ENCODE peak calls at places on chromosome 15, in four cellular contexts. V is K562, Z is HCT116, H is GM12878. Q is an unnamed sample.

GRCh38 chr15:41936649-41937567 is 35.4 kb downstream of the EHD4 start:
- DNase-seq in V (no peak), Z (no peak), H (no peak), Q (no peak)

GRCh38 chr15:73899197-73900128 is 26.1 kb downstream of the TBC1D21 start:
- DNase-seq in V (no peak), Z (no peak), H (no peak), Q (no peak)

GRCh38 chr15:59622289-59622688 is 10.7 kb downstream of the GCNT3 start:
- DNase-seq in V (peak; percentile 33), Z (peak; percentile 42), H (no peak), Q (peak; percentile 40)

GRCh38 chr15:75452968-75453702 is 1.6 kb upstream of the SIN3A start:
- DNase-seq in V (no peak), Z (peak; percentile 21), H (peak; percentile 30), Q (no peak)

GRCh38 chr15:68666120-68666811 is 87.5 kb downstream of the CORO2B start:
- DNase-seq in V (no peak), Z (no peak), H (no peak), Q (no peak)

GRCh38 chr15:77104155-77104554 is 33.2 kb upstream of the TSPAN3 start:
- DNase-seq in V (no peak), Z (no peak), H (no peak), Q (no peak)

GRCh38 chr15:29364429-29365078 is 94.9 kb upstream of the NSMCE3 start:
- DNase-seq in V (no peak), Z (no peak), H (no peak), Q (no peak)

GRCh38 chr15:47427463-47427862 is 289.8 kb upstream of the SEMA6D start:
- DNase-seq in V (no peak), Z (no peak), H (no peak), Q (no peak)

GRCh38 chr15:64089553-64090280 is 3.9 kb downstream of the CIAO2A start:
- DNase-seq in V (no peak), Z (no peak), H (peak; percentile 68), Q (no peak)

GRCh38 chr15:64774556-64775523 is 549 bp downstream of the RBPMS2 start:
- DNase-seq in V (peak; percentile 49), Z (no peak), H (no peak), Q (no peak)

GRCh38 chr15:75082689-75083088 is 59.3 kb downstream of the PPCDC start:
- DNase-seq in V (no peak), Z (no peak), H (no peak), Q (no peak)

GRCh38 chr15:68154923-68155559 is 50.1 kb downstream of the CALML4 start:
- DNase-seq in V (peak; percentile 26), Z (peak; percentile 27), H (no peak), Q (peak; percentile 42)

GRCh38 chr15:65801229-65801813 is 9.2 kb upstream of the DENND4A start:
- DNase-seq in V (no peak), Z (no peak), H (no peak), Q (no peak)

GRCh38 chr15:74332611-74333010 is 34.8 kb downstream of the CYP11A1 start:
- DNase-seq in V (no peak), Z (no peak), H (no peak), Q (no peak)

GRCh38 chr15:24627443-24627842 is 48.1 kb upstream of the NPAP1 start:
- DNase-seq in V (no peak), Z (no peak), H (no peak), Q (no peak)

GRCh38 chr15:65632780-65633384 is 11.1 kb downstream of the SLC24A1 start:
- DNase-seq in V (no peak), Z (no peak), H (no peak), Q (no peak)

GRCh38 chr15:88258021-88258641 is 1.6 kb upstream of the NTRK3 start:
- DNase-seq in V (peak; percentile 44), Z (peak; percentile 16), H (no peak), Q (no peak)

GRCh38 chr15:58212909-58213526 is 74.8 kb downstream of the AQP9 start:
- DNase-seq in V (no peak), Z (no peak), H (no peak), Q (no peak)

GRCh38 chr15:26838742-26839460 is 28.0 kb upstream of the GABRA5 start:
- DNase-seq in V (peak; percentile 69), Z (no peak), H (no peak), Q (peak; percentile 30)

GRCh38 chr15:75727031-75727531 is 14.4 kb upstream of the CSPG4 start:
- DNase-seq in V (no peak), Z (no peak), H (no peak), Q (no peak)

GRCh38 chr15:50830477-50831354 is 65.2 kb upstream of the SPPL2A start:
- DNase-seq in V (no peak), Z (no peak), H (no peak), Q (no peak)

GRCh38 chr15:75650908-75651809 is 3.4 kb downstream of the SNX33 start:
- DNase-seq in V (peak; percentile 79), Z (no peak), H (no peak), Q (no peak)

GRCh38 chr15:47398594-47398993 is 318.7 kb upstream of the SEMA6D start:
- DNase-seq in V (no peak), Z (no peak), H (no peak), Q (no peak)

DNA sequence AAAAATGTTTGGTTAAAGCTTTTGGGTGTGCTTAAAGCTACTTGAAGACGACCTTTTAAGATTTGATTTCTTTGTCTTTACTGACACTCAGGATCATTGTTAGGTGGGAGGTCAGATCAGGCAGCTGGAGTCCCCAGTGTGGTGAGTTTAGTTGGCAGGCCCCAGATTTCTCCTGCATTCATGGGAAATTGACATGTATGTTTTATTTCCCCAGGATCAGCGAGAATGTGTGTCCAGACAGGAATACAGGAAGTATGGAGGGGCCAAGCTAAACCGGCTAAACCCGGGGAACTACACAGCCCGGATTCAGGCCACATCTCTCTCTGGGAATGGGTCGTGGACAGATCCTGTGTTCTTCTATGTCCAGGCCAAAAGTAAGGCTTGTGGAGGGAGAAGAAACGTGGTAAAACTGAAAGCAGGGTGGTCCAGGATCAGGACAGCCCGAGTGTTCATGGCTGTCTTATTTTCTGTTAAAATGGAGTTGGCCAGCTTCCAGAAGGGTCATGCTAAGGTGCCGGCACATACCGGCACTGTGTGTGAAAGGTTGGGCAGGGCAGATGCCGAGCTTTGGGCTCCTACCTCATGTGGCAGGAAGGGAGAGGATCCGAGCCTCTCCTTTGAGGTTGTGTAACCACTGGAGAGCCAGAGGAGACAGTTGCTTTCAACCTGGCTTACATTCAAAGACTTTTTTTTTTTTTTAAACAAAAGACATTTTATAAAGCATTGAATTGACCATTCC is 83.1 kb downstream of the PGPEP1L start:
- DNase-seq in V (no peak), Z (no peak), H (no peak), Q (no peak)
- TF ChIP-seq YY1 in V (no peak), Z (no peak), H (no peak), Q (no peak)

GRCh38 chr15:35810007-35810406 is 264.0 kb upstream of the DPH6 start:
- DNase-seq in V (no peak), Z (no peak), H (no peak), Q (no peak)
- TF ChIP-seq ZNF274 in V (no peak), Z (no peak), H (no peak), Q (no peak)

DNA sequence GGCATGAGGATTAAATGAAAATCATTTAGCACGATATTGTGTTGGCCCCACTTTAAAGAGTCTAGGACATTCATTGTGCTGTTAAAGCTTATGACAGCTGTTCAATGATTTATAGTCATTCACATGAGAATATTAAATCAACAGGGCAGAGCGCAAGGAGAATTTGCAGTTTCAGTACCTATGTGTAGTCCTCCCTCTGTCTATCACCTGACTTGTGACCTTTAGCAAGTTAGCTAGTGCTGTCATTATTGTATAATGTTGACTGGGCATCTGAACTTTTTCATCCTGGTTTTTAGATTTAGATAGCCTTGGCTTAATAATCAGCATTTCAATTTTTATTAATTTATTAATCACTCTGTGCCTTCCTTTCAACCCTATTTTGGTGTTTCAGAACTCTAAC is 46.6 kb downstream of the BLM start:
- DNase-seq in V (no peak), Z (no peak), H (no peak), Q (no peak)
- H3K4me3 ChIP-seq in V (no peak overlapping the region), Z (no peak overlapping the region), H (no peak overlapping the region), Q (no peak overlapping the region)

GRCh38 chr15:81349271-81349670 is 24.7 kb downstream of the TMC3 start:
- DNase-seq in V (no peak), Z (no peak), H (no peak), Q (no peak)

GRCh38 chr15:81343371-81343770 is 19.4 kb upstream of the STARD5 start:
- DNase-seq in V (no peak), Z (no peak), H (no peak), Q (no peak)

GRCh38 chr15:81351651-81352050 is 22.4 kb downstream of the TMC3 start:
- DNase-seq in V (no peak), Z (no peak), H (no peak), Q (no peak)

GRCh38 chr15:81347910-81348309 is 24.0 kb upstream of the STARD5 start:
- DNase-seq in V (no peak), Z (no peak), H (no peak), Q (no peak)
- TF ChIP-seq YY1 in V (no peak), Z (no peak), H (no peak), Q (no peak)